ENCODE peak calls at places on chromosomes 5 and 9, in five cellular contexts. D is IMR-90, Z is neuronal stem cell, B is H9, K is mesenchymal stem cell. W is an unnamed sample.

GRCh38 chr9:20783057-20784038 is 99.3 kb downstream of the FOCAD start:
- DNase-seq in Z (no peak), D (peak), B (no peak), K (no peak), W (no peak)

GRCh38 chr5:113713051-113713450 is 199.6 kb downstream of the YTHDC2 start:
- DNase-seq in D (no peak), K (peak), B (no peak), Z (no peak), W (no peak)

GRCh38 chr5:1808466-1808865 is 7.3 kb downstream of the NDUFS6 start:
- DNase-seq in B (no peak), K (no peak), D (peak), Z (no peak), W (no peak)

GRCh38 chr5:141657937-141658545 is 6.8 kb upstream of the FCHSD1 start:
- DNase-seq in D (peak), Z (no peak), B (no peak), K (peak), W (no peak)

GRCh38 chr5:154447074-154447725 is 1.4 kb downstream of the SAP30L start:
- DNase-seq in K (no peak), B (no peak), Z (no peak), D (no peak), W (no peak)

GRCh38 chr5:5719292-5719691 is 296.8 kb downstream of the ICE1 start:
- DNase-seq in K (no peak), Z (no peak), D (no peak), B (no peak), W (no peak)

GRCh38 chr9:127252405-127253093 is 12.0 kb upstream of the GARNL3 start:
- DNase-seq in D (peak), K (no peak), B (no peak), Z (no peak), W (no peak)

GRCh38 chr5:133909584-133909983 is 58.8 kb downstream of the C5orf15 start:
- DNase-seq in B (no peak), K (no peak), Z (no peak), D (no peak), W (no peak)

GRCh38 chr9:7266911-7267555 is 509.3 kb downstream of the KDM4C start:
- DNase-seq in D (no peak), K (no peak), Z (peak), B (no peak), W (no peak)

GRCh38 chr9:7094052-7094451 is 336.3 kb downstream of the KDM4C start:
- DNase-seq in Z (peak), B (no peak), D (peak), K (peak), W (no peak)

GRCh38 chr9:94800424-94801117 is 74.1 kb downstream of the AOPEP start:
- DNase-seq in B (no peak), Z (no peak), K (no peak), D (peak), W (no peak)

GRCh38 chr9:135703726-135704125 is 1.7 kb downstream of the KCNT1 start:
- DNase-seq in D (no peak), K (no peak), B (peak), Z (no peak), W (no peak)

GRCh38 chr5:34522599-34523381 is 133.3 kb upstream of the RAI14 start:
- DNase-seq in B (peak), D (peak), Z (peak), K (peak), W (peak)

GRCh38 chr9:119771336-119771735 is 402.1 kb upstream of the BRINP1 start:
- DNase-seq in B (no peak), K (no peak), Z (no peak), D (no peak), W (no peak)

GRCh38 chr9:93450817-93451761 is at the start of gene FAM120A:
- DNase-seq in Z (peak), K (peak), D (peak), B (peak), W (no peak)

GRCh38 chr9:71830131-71830530 is 61.8 kb upstream of the CEMIP2 start:
- DNase-seq in K (no peak), B (no peak), D (no peak), Z (no peak), W (no peak)

GRCh38 chr5:54093081-54093492 is 217.3 kb downstream of the ARL15 start:
- DNase-seq in D (no peak), B (no peak), Z (no peak), K (no peak), W (peak)

GRCh38 chr9:136981588-136982231 is 1.1 kb upstream of the LCNL1 start:
- DNase-seq in Z (no peak), B (no peak), K (no peak), D (no peak), W (no peak)

GRCh38 chr5:136055612-136056302 is 27.0 kb downstream of the TGFBI start:
- DNase-seq in B (no peak), Z (no peak), K (peak), D (no peak), W (no peak)

GRCh38 chr5:136056336-136056735 is 27.5 kb downstream of the TGFBI start:
- DNase-seq in D (no peak), B (no peak), K (no peak), Z (no peak), W (no peak)

GRCh38 chr5:136058031-136058971 is 29.5 kb downstream of the TGFBI start:
- DNase-seq in D (peak), K (peak), Z (no peak), B (peak), W (peak)

GRCh38 chr5:136057401-136057951 is 28.7 kb downstream of the TGFBI start:
- DNase-seq in B (no peak), D (peak), K (peak), Z (no peak), W (no peak)

DNA sequence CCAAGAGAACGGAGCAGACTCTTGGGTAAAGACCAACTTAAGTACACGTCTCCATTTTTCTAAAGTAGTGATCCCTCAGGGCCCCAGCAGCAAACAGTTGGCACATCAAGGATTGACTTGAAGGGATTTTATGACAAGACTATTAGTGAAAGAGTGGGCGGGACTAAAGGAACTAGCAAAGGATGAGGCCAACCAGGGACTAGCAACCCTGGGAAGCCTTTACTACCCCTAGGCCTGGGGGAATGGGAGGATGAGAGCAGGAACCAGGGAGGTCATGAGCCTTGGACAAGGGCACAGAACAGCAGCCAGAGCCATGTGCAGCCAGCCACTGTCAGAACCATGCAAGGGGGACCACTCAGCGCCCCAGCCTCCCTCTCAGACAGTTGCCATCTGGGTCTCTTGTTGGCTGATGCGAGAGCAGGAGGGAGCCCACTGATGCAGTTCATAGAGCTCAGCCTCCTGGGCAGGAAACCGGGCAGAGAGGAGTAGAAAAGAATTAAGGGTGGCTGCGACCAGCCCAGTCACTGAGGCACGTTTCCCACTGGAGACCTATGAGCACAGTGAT is 28.1 kb downstream of the TGFBI start:
- DNase-seq in D (no peak), Z (no peak), B (no peak), K (no peak), W (no peak)
- H3K23ac ChIP-seq in D (peak), Z (no peak), B (no peak), K (no peak), W (no peak)

DNA sequence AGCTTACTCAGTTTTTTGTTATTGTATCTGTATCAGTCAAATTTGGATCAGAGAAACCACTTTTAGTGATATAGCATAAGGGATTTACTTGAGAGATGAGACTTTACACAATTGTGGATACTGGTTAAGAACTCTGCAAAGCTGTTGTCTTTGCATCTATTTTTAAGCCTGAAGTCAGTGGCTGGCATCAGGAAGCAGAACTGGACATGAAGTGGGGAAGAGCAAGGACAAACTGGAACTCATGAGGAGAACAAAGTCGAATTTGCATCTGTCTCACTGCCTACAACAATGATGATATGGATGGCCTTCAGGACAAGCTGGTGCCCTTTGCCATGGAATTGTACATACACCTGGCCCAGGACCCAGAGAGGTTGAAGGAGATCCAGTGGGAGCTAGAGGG is 15.8 kb upstream of the MYORG start:
- DNase-seq in K (no peak), D (no peak), B (no peak), Z (no peak), W (no peak)
- H3K23ac ChIP-seq in K (no peak), D (no peak), B (no peak), Z (peak), W (no peak)

DNA sequence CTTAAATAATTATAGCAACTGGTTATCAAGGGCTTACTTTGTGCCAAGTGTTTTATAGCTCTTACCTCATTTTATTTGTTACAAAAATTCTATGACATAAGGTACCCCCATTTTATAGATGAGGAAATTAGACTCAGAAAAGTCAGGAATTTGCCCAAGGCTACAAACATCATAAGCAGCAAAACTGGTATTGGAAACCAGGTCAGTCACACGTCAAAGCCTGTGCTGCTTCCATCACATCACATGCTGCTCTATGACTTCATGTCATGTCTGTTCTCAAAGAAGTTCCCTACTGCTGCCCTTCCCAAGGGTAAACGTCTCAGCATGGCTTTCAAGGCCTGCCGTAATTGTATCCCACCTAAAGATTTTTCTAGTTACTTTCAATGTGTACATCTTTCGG is 6.9 kb upstream of the KIF2A start:
- DNase-seq in B (no peak), Z (no peak), K (no peak), D (no peak), W (no peak)
- H3K23ac ChIP-seq in B (no peak), Z (no peak), K (no peak), D (no peak), W (no peak)

DNA sequence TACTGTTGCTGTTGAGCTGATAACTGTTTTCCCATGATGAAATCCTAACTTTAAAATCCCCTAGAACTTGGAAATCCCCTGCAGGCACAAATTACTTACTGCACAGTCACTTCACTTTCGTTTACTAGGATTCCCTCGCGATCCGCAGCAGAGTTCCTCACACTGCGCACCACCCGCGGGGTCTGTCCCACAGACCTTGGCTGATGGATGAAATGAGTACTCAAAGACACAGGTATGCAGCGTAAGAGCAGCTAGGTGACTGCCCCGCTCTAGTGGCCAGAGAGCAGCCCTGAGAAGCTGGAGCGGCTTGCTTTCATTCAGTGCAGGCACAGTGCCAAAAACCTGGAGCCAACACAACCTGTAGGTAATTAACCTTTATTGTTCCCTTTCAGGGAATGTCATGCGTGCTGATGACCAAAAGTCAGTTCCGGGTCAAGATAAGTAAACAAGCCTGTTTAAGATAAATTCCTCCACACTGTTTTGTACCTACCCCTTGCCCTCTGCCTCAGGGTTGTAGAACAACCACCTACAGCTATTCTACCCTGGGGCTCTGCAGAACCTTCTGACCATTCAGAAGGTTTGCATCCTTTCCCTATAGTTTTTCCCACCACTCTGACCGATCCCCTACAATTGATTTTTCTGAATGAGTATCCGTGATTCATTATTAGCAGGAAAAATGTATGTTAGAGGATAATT is 191.2 kb downstream of the CDH9 start:
- DNase-seq in K (no peak), Z (no peak), D (no peak), B (peak), W (no peak)
- H3K23ac ChIP-seq in K (no peak), Z (no peak), D (no peak), B (no peak), W (no peak)

GRCh38 chr5:126982195-126982594 is 48.2 kb downstream of the MARCHF3 start:
- DNase-seq in D (no peak), Z (no peak), K (no peak), B (no peak), W (no peak)
- H3K23ac ChIP-seq in D (no peak), Z (no peak), K (no peak), B (no peak), W (no peak)

DNA sequence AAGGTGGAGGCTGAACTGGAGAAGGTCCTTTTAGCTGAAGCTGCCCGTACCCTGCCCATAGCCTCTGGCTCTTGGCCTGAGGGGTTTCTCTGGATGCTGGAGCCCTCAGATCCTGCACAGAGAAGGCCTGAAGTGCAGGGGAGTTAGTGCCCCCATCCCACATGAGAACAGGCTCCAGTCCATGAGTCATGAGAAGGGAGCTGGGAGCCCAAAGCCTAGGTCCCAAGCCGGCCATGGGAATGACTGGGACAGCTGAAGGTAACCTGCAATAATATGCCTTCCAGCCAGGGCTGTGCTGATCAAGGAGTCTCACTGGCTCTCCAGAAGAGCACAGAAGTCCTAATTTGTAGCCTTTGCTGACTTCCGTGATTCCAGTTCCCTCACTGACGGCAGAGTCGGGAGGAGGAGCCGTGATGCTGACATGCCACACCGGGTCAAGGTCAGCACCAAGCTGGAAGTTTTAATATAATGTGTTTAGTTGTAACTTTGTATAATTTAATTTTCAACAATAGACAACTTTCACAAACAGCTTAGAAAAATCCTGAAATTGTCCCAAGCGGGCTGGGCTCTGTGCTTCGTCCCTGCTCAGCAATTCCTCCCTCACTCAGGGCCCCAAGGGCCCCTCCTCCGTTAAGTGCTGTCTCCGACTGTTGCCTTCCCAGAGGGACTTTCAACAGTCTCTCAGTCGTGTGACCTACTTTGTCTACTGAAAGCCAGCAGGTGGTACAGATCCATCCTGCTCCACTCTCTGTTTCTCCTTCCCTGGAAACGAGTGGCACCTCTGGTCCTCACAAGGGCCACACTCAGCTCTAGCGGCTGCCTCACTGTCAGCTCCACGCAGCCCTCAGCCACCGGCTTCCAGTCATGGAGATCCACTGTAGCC is 387.8 kb downstream of the GADD45G start:
- DNase-seq in D (no peak), K (no peak), Z (no peak), B (no peak), W (no peak)
- H3K23ac ChIP-seq in D (no peak), K (no peak), Z (no peak), B (no peak), W (no peak)

W was measured in H1.